ENCODE peak calls at places on chromosomes 12 and 14, in nine cellular contexts. K, J, V, T, S, M, R, Z and O are unnamed samples.

GRCh38 chr12:67543371-67543770 is 105.2 kb upstream of the DYRK2 start:
- DNase-seq in K (no peak), J (no peak), V (no peak), T (no peak), S (no peak), M (no peak), R (no peak), Z (no peak), O (no peak)

GRCh38 chr12:96513681-96514080 is 24.3 kb downstream of the CFAP54 start:
- DNase-seq in K (peak; percentile 42), J (no peak), V (no peak), T (no peak), S (no peak), M (no peak), R (no peak), Z (no peak), O (no peak)

GRCh38 chr12:2187195-2187963 is 134.6 kb downstream of the CACNA1C start:
- DNase-seq in K (no peak), J (no peak), V (no peak), T (no peak), S (no peak), M (no peak), R (no peak), Z (no peak), O (no peak)

GRCh38 chr12:98823012-98823411 is 177.9 kb downstream of the APAF1 start:
- DNase-seq in K (no peak), J (no peak), V (no peak), T (no peak), S (no peak), M (peak; percentile 27), R (no peak), Z (no peak), O (no peak)

GRCh38 chr14:36517242-36518030 is 2.6 kb downstream of the NKX2-1 start:
- DNase-seq in K (no peak), J (no peak), V (no peak), T (no peak), S (no peak), M (no peak), R (peak; percentile 92), Z (no peak), O (peak; percentile 33)

GRCh38 chr14:101198398-101199027 is 295.0 kb upstream of the RTL1 start:
- DNase-seq in K (no peak), J (no peak), V (no peak), T (no peak), S (no peak), M (peak; percentile 12), R (no peak), Z (no peak), O (no peak)

GRCh38 chr12:28253175-28253641 is 63.0 kb downstream of the CCDC91 start:
- DNase-seq in K (no peak), J (no peak), V (no peak), T (no peak), S (no peak), M (no peak), R (no peak), Z (no peak), O (no peak)

GRCh38 chr14:104235686-104236085 is 97.3 kb downstream of the KIF26A start:
- DNase-seq in K (no peak), J (no peak), V (no peak), T (no peak), S (no peak), M (no peak), R (no peak), Z (no peak), O (no peak)

GRCh38 chr12:68793975-68794652 is 13.9 kb upstream of the MDM2 start:
- DNase-seq in K (no peak), J (no peak), V (no peak), T (no peak), S (no peak), M (no peak), R (no peak), Z (no peak), O (no peak)

GRCh38 chr14:100371773-100372172 is 48.6 kb downstream of the SLC25A47 start:
- DNase-seq in K (no peak), J (no peak), V (no peak), T (no peak), S (no peak), M (no peak), R (no peak), Z (no peak), O (no peak)

GRCh38 chr14:61864329-61864898 is 102.2 kb downstream of the SNAPC1 start:
- DNase-seq in K (no peak), J (no peak), V (no peak), T (no peak), S (no peak), M (no peak), R (no peak), Z (no peak), O (no peak)

GRCh38 chr12:126518596-126519200 is 1453.5 kb downstream of the AACS start:
- DNase-seq in K (no peak), J (no peak), V (no peak), T (no peak), S (no peak), M (no peak), R (no peak), Z (no peak), O (no peak)

GRCh38 chr12:20829919-20830318 is 19.4 kb downstream of the SLCO1B3 start:
- DNase-seq in K (no peak), J (no peak), V (no peak), T (no peak), S (no peak), M (no peak), R (no peak), Z (no peak), O (no peak)

GRCh38 chr12:15823360-15824128 is 34.4 kb upstream of the EPS8 start:
- DNase-seq in K (no peak), J (no peak), V (no peak), T (no peak), S (no peak), M (no peak), R (no peak), Z (no peak), O (no peak)

GRCh38 chr12:96239711-96240234 is 45.6 kb downstream of the ELK3 start:
- DNase-seq in K (no peak), J (no peak), V (no peak), T (no peak), S (no peak), M (peak; percentile 88), R (no peak), Z (peak; percentile 46), O (no peak)

GRCh38 chr12:10554971-10555481 is 49.3 kb downstream of the EIF2S3B start:
- DNase-seq in K (no peak), J (no peak), V (no peak), T (no peak), S (no peak), M (no peak), R (no peak), Z (no peak), O (no peak)

GRCh38 chr12:118237053-118237665 is 101.2 kb downstream of the PEBP1 start:
- DNase-seq in K (no peak), J (no peak), V (no peak), T (no peak), S (no peak), M (no peak), R (no peak), Z (no peak), O (no peak)

GRCh38 chr12:109619002-109619604 is 45.5 kb downstream of the MVK start:
- DNase-seq in K (no peak), J (no peak), V (no peak), T (no peak), S (no peak), M (no peak), R (no peak), Z (no peak), O (no peak)

GRCh38 chr12:61385771-61386170 is 874.4 kb upstream of the USP15 start:
- DNase-seq in K (no peak), J (no peak), V (no peak), T (no peak), S (no peak), M (no peak), R (no peak), Z (no peak), O (no peak)

GRCh38 chr12:5166976-5167375 is 123.3 kb downstream of the KCNA5 start:
- DNase-seq in K (peak; percentile 89), J (peak; percentile 97), V (no peak), T (no peak), S (no peak), M (no peak), R (no peak), Z (no peak), O (no peak)

GRCh38 chr14:100350283-100350926 is 27.3 kb downstream of the SLC25A47 start:
- DNase-seq in K (no peak), J (no peak), V (no peak), T (no peak), S (no peak), M (no peak), R (no peak), Z (no peak), O (no peak)

GRCh38 chr14:105168093-105168420 is 519 bp downstream of the JAG2 start:
- DNase-seq in K (no peak), J (no peak), V (no peak), T (no peak), S (no peak), M (no peak), R (no peak), Z (no peak), O (no peak)

GRCh38 chr14:88233915-88234314 is 89.2 kb downstream of the KCNK10 start:
- DNase-seq in K (no peak), J (no peak), V (no peak), T (no peak), S (no peak), M (no peak), R (peak; percentile 32), Z (no peak), O (no peak)

GRCh38 chr14:102220031-102220430 is 80.3 kb downstream of the WDR20 start:
- DNase-seq in K (no peak), J (no peak), V (no peak), T (no peak), S (no peak), M (no peak), R (no peak), Z (no peak), O (no peak)

GRCh38 chr12:99253068-99253467 is 394.5 kb upstream of the GARIN6 start:
- DNase-seq in K (peak; percentile 57), J (no peak), V (peak; percentile 1), T (no peak), S (no peak), M (no peak), R (peak; percentile 11), Z (no peak), O (no peak)

GRCh38 chr12:112191840-112192321 is 66.5 kb downstream of the TRAFD1 start:
- DNase-seq in K (no peak), J (no peak), V (no peak), T (no peak), S (peak; percentile 74), M (no peak), R (no peak), Z (no peak), O (no peak)

GRCh38 chr14:52902971-52903385 is 47.9 kb downstream of the FERMT2 start:
- DNase-seq in K (peak; percentile 50), J (no peak), V (no peak), T (no peak), S (no peak), M (peak; percentile 41), R (no peak), Z (no peak), O (no peak)

GRCh38 chr14:54589076-54589475 is 22.1 kb downstream of the SAMD4A start:
- DNase-seq in K (peak; percentile 52), J (peak; percentile 53), V (no peak), T (no peak), S (no peak), M (no peak), R (no peak), Z (no peak), O (no peak)

GRCh38 chr12:116459921-116460666 is 99.1 kb upstream of the MAP1LC3B2 start:
- DNase-seq in K (no peak), J (no peak), V (no peak), T (no peak), S (peak; percentile 39), M (no peak), R (no peak), Z (peak; percentile 9), O (no peak)

GRCh38 chr14:85250369-85250768 is 279.6 kb upstream of the FLRT2 start:
- DNase-seq in K (no peak), J (no peak), V (no peak), T (no peak), S (no peak), M (no peak), R (peak; percentile 55), Z (no peak), O (no peak)

GRCh38 chr12:92278378-92278828 is 132.8 kb upstream of the BTG1 start:
- DNase-seq in K (no peak), J (no peak), V (no peak), T (no peak), S (no peak), M (no peak), R (no peak), Z (no peak), O (no peak)